ENCODE peak calls at places on chromosomes 12 and 14, in nine cellular contexts. B, U, S, H, V, I, K, R and L are unnamed samples.

GRCh38 chr12:131116437-131117117 is 162.9 kb downstream of the ADGRD1 start:
- DNase-seq in B (no peak), U (no peak), S (peak; percentile 60), H (peak; percentile 61), V (peak; percentile 52), I (no peak), K (no peak), R (no peak), L (no peak)

GRCh38 chr12:60231301-60231700 is 635.5 kb downstream of the SLC16A7 start:
- DNase-seq in B (no peak), U (no peak), S (no peak), H (no peak), V (no peak), I (no peak), K (no peak), R (no peak), L (no peak)

GRCh38 chr12:15806826-15807225 is 17.6 kb upstream of the EPS8 start:
- DNase-seq in B (no peak), U (no peak), S (no peak), H (no peak), V (no peak), I (no peak), K (no peak), R (no peak), L (no peak)

GRCh38 chr12:779745-780734 is 27.7 kb downstream of the WNK1 start:
- DNase-seq in B (peak; percentile 28), U (no peak), S (peak; percentile 50), H (no peak), V (no peak), I (no peak), K (no peak), R (no peak), L (no peak)

GRCh38 chr14:64855732-64856527 is 23.8 kb downstream of the SPTB start:
- DNase-seq in B (no peak), U (no peak), S (no peak), H (no peak), V (no peak), I (no peak), K (no peak), R (no peak), L (no peak)

GRCh38 chr12:121590476-121591143 is 9.8 kb upstream of the KDM2B start:
- DNase-seq in B (peak; percentile 37), U (no peak), S (peak; percentile 26), H (no peak), V (no peak), I (no peak), K (no peak), R (peak; percentile 21), L (no peak)

GRCh38 chr12:19972325-19973288 is 395.7 kb upstream of the PDE3A start:
- DNase-seq in B (no peak), U (no peak), S (no peak), H (no peak), V (no peak), I (no peak), K (no peak), R (no peak), L (no peak)

GRCh38 chr14:78448483-78449094 is 278.4 kb downstream of the NRXN3 start:
- DNase-seq in B (peak; percentile 36), U (no peak), S (peak; percentile 15), H (peak; percentile 73), V (peak; percentile 67), I (peak; percentile 60), K (peak; percentile 49), R (peak; percentile 36), L (no peak)

GRCh38 chr12:113439606-113440030 is 17.4 kb downstream of the SDSL start:
- DNase-seq in B (peak; percentile 41), U (no peak), S (peak; percentile 52), H (peak; percentile 80), V (no peak), I (peak; percentile 62), K (peak; percentile 68), R (peak; percentile 25), L (no peak)

DNA sequence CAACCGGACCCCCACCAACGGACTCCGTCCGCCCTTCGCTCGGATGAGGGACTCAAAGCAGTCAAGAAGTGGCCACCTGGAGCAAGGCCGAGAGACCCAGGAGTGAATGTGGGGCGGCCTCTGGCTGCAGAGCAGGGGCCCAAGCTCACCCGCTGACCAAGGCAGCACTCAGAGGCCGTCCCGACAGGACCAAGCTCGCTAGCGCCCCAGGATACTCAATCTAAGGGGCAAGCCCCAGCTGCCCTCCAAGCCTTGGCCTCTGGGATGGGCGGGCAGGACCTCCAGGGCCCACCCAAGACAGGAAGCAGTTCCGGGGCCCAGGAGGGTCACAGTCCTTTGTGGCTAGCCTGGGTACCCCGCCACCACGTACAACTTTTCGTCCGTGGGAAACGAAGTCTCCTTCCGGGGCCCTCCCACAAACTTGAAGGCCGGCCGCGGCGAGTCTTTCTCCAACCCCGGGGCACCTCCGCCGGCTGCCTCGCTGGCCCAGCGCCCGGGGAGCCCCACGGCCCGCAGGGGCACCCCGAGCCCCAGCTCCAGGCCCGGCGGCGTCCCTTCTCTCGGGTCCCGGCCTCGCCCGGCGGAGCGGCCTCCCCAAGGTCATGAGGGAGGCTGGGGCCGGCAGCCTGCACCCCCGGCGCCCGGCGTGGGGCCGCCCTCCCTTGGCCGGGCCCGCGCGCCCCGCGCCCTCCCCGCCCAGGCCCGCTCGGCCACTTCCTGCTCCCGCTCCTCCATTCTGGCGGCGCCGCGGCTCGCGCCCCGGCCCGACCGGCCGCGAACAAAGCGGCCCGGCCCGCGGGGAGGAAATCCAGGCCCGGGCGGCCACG is 694 bp downstream of the AKT1 start:
- DNase-seq in B (peak; percentile 49), U (no peak), S (peak; percentile 32), H (no peak), V (no peak), I (no peak), K (no peak), R (no peak), L (no peak)
- TF ChIP-seq CTCF in B (no peak), U (no peak), S (peak; percentile 3), H (no peak), V (no peak), I (no peak), K (no peak), R (peak; percentile 17), L (no peak)

GRCh38 chr12:109475121-109475520 is 2.0 kb downstream of the KCTD10 start:
- DNase-seq in B (no peak), U (no peak), S (no peak), H (no peak), V (no peak), I (no peak), K (no peak), R (no peak), L (no peak)

GRCh38 chr12:109475993-109476806 is 900 bp downstream of the KCTD10 start:
- DNase-seq in B (no peak), U (no peak), S (no peak), H (no peak), V (no peak), I (no peak), K (no peak), R (no peak), L (no peak)

GRCh38 chr12:109477963-109478315 is 505 bp downstream of the UBE3B start:
- DNase-seq in B (no peak), U (no peak), S (no peak), H (no peak), V (no peak), I (no peak), K (no peak), R (no peak), L (no peak)

GRCh38 chr12:109476807-109477184 is 304 bp downstream of the KCTD10 start:
- DNase-seq in B (no peak), U (no peak), S (no peak), H (no peak), V (no peak), I (no peak), K (no peak), R (no peak), L (no peak)

GRCh38 chr12:109477185-109477962 is at the start of the genes KCTD10 and UBE3B:
- DNase-seq in B (peak; percentile 92), U (peak; percentile 92), S (peak; percentile 95), H (peak; percentile 90), V (peak; percentile 88), I (peak; percentile 75), K (peak; percentile 89), R (peak; percentile 91), L (peak; percentile 89)
- TF ChIP-seq CTCF in B (no peak), U (no peak), S (no peak), H (no peak), V (peak; percentile 25), I (no peak), K (no peak), R (peak; percentile 14), L (peak; percentile 28)

DNA sequence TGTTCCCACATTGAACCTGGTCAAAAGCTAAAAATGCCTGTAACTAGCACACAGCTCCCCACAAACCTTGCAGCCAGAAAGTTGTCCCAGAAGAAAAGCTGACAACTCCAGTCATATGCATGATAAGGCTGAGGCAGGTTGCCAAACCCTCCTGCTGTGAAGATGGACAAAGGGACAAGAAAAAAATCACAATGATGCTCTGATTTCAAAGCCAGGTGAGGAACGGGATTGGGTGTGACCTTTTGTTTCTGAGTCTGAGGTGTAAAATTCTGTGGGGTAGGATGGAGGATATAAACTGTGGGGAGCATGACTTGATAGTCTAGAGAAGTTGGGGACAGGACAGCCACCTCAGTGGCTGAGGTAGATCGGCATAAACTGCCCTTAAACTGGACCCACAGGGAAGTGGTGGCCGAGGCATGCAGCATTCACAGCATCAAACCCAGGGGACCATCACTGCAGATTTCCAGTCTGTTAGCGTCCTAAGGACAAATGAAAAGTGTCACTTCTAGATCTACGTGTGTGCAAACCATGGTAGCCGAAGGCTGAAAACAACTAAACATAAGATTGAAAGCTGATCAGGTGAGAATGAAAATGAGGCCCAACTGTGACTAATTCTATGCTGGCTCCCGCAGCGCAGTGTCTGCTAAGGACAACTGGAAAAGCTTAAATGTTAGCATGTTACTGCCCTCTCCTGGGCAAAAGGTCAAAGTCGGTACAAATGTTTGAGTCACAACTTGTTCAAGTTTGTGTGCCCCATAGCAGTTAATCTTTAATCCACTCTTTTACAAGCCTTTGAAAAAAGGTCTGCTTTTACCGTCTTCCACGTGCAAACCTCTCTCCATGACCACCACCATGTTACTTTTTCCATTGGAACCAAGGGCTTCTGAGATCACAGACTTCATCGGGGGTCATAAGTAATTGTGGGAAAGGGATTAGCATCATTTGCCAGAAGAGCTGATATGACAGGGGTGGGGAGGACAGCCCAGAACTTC is 39.8 kb downstream of the GRIN2B start:
- DNase-seq in B (peak; percentile 58), U (no peak), S (peak; percentile 48), H (peak; percentile 57), V (no peak), I (peak; percentile 54), K (peak; percentile 90), R (peak; percentile 19), L (no peak)
- TF ChIP-seq CTCF in B (no peak), U (no peak), S (peak; percentile 25), H (peak; percentile 47), V (no peak), I (peak; percentile 81), K (peak; percentile 65), R (peak; percentile 51), L (peak; percentile 51)

DNA sequence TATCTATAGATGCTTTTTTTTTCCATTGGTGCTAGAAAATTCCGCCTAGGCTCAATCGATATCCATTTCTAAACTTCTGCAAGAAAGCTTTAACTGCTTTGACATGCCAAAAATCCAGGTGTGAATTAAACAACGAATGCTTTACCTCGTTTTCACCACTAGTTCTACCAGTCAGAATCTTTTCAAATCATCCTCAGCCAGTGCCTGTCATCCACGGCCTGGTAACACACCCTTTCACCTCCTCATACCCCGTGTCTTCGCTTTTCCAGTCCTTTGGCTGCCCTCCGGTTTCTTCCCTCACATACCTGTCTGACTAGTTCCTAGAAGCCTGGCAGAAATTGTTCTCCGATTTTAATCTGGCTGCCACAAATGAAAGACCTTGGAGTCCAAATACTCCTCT is 1.4 kb upstream of the PHC1 start:
- DNase-seq in B (peak; percentile 50), U (no peak), S (no peak), H (peak; percentile 7), V (no peak), I (no peak), K (no peak), R (no peak), L (no peak)
- TF ChIP-seq CTCF in B (no peak), U (no peak), S (no peak), H (peak; percentile 50), V (no peak), I (peak; percentile 56), K (no peak), R (peak; percentile 11), L (no peak)

GRCh38 chr12:62123721-62124203 is 136.4 kb upstream of the USP15 start:
- DNase-seq in B (peak; percentile 38), U (peak; percentile 63), S (peak; percentile 70), H (peak; percentile 46), V (no peak), I (peak; percentile 23), K (peak; percentile 36), R (peak; percentile 4), L (no peak)
- TF ChIP-seq CTCF in B (peak; percentile 84), U (peak; percentile 80), S (peak; percentile 91), H (peak; percentile 34), V (peak; percentile 50), I (peak; percentile 62), K (peak; percentile 87), R (peak; percentile 61), L (peak; percentile 60)